ENCODE peak calls at places on chromosomes 16 and 17, in four cellular contexts. B is MM.1S, A is breast epithelium, Z is heart left ventricle. T is an unnamed sample.

GRCh38 chr16:75288181-75288580 is 36.8 kb upstream of the BCAR1 start:
- DNase-seq in B (no peak), Z (no peak), A (no peak), T (no peak)

GRCh38 chr17:83056583-83057396 is 22.6 kb upstream of the METRNL start:
- DNase-seq in B (no peak), Z (no peak), A (no peak), T (no peak)

GRCh38 chr17:37017355-37017754 is 68.6 kb downstream of the AATF start:
- DNase-seq in B (no peak), A (no peak), Z (no peak), T (no peak)

GRCh38 chr17:45227631-45228120 is 6.0 kb downstream of the FMNL1 start:
- DNase-seq in A (no peak), Z (peak; percentile 32), B (peak; percentile 23), T (no peak)

GRCh38 chr17:521168-521525 is 168.5 kb upstream of the RPH3AL start:
- DNase-seq in Z (no peak), B (no peak), A (no peak), T (no peak)

GRCh38 chr17:74217036-74217725 is 3.8 kb downstream of the TTYH2 start:
- DNase-seq in A (no peak), B (no peak), Z (no peak), T (no peak)

GRCh38 chr17:16447676-16448075 is 32.3 kb downstream of the TRPV2 start:
- DNase-seq in A (no peak), Z (no peak), B (no peak), T (no peak)

GRCh38 chr17:49843774-49844350 is 4.0 kb downstream of the TAC4 start:
- DNase-seq in A (no peak), B (no peak), Z (peak; percentile 24), T (no peak)

GRCh38 chr17:42104264-42104663 is 6.0 kb upstream of the ZNF385C start:
- DNase-seq in A (no peak), Z (no peak), B (no peak), T (no peak)

GRCh38 chr16:69037373-69038160 is 67.9 kb upstream of the HAS3 start:
- DNase-seq in Z (no peak), B (no peak), A (no peak), T (no peak)

GRCh38 chr16:49855822-49856740 is at the start of gene ZNF423:
- DNase-seq in B (no peak), A (no peak), Z (no peak), T (no peak)

GRCh38 chr16:47413041-47413440 is 47.8 kb downstream of the ITFG1 start:
- DNase-seq in Z (no peak), A (no peak), B (no peak), T (no peak)

GRCh38 chr17:38628441-38628840 is 22.7 kb upstream of the SRCIN1 start:
- DNase-seq in Z (no peak), A (no peak), B (no peak), T (no peak)

GRCh38 chr17:8048236-8048635 is 9.4 kb downstream of the ALOX15B start:
- DNase-seq in B (no peak), A (no peak), Z (no peak), T (no peak)

GRCh38 chr16:12255919-12256665 is 279.6 kb downstream of the SNX29 start:
- DNase-seq in Z (no peak), B (peak; percentile 75), A (no peak), T (no peak)

GRCh38 chr17:4366312-4367063 is at the start of gene UBE2G1:
- DNase-seq in B (peak; percentile 98), Z (peak; percentile 98), A (peak; percentile 97), T (peak; percentile 97)
- TF ChIP-seq CTCF in B (peak; percentile 37), Z (peak; percentile 27), A (peak; percentile 19), T (no peak)

DNA sequence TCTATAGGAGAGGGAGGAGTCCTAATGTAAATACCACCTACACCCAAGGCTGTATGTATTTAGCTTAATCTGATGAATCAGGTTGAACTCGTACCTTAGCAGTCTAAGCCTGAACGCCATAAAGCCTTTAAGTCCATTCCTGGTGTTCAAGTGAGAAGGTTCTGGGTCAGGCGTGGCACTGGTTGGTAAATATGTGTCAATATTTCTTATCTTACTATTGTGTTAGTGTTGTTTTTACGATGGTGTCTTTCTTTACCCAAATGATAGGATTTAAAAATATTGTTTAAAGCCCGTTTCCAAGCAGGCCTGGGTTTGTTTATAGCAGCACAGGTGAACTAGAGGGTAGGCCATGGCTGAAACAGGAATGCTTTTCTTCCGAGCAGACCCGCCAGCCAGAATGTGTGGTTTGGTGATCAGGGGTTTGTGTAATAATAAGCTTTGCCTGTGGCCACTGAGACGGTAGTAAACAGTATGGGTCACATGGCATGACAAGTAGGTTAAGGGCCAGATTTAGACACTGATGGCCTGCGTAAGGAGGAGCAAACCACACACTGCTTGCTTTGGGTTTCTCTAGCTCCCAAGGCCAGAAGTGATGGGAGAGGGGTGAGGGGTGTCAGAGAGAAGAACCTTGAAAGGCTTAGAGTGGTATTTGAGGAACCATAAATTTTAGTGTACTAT is 3.3 kb downstream of the TMEM94 start:
- DNase-seq in Z (no peak), A (peak; percentile 61), B (peak; percentile 9), T (no peak)
- H3K27ac ChIP-seq in Z (peak overlapping the region; percentile 41), A (peak overlapping the region; percentile 92), B (peak overlapping the region; percentile 61), T (peak overlapping the region; percentile 76)

DNA sequence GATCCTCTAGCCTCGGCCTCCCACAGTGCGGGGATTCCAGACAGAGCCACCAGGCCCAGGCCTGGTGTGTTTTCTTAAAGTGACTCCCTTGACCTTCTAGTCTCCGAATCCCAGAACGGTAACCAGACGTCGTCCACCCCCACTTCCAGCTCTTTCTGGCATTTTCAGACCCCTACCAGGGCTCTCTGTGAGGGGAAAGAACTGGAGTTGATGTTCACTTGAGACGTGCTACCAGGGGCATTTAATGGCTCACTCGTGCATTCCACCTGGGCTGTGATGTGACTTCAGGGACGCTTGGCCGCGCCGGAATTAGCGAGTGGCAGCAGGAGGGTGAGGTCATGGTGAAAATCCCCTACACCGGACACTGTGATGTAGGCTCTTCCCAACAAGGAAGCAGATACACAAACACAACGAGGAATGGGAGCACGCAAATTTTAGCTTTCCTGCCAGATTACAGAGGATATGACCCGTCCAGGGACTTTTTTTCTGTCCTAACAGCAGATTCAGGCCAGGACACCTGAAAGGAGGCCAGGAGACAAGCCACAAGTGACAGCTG is 1.1 kb upstream of the GNA13 start:
- DNase-seq in Z (peak; percentile 52), B (no peak), A (peak; percentile 57), T (no peak)
- H3K4me3 ChIP-seq in Z (peak overlapping the region; percentile 80), B (peak overlapping the region; percentile 82), A (peak overlapping the region; percentile 94), T (peak overlapping the region; percentile 89)

GRCh38 chr16:88672776-88673175 is 9.9 kb upstream of the MVD start:
- DNase-seq in B (no peak), A (no peak), Z (no peak), T (no peak)
- TF ChIP-seq CTCF in B (no peak), A (no peak), Z (peak; percentile 9), T (no peak)

T was measured in dorsolateral prefrontal cortex.